ENCODE peak calls at places on chromosome 14, in nine cellular contexts. M, D, G, T, J, S, B, X and N are unnamed samples.

GRCh38 chr14:31360919-31361662 is 59.3 kb downstream of the HEATR5A start:
- DNase-seq in S (no peak), T (no peak), B (no peak), G (no peak), D (no peak), J (no peak), X (no peak), M (no peak), N (no peak)

GRCh38 chr14:28375295-28375694 is 391.3 kb upstream of the FOXG1 start:
- DNase-seq in J (no peak), G (peak; percentile 37), D (no peak), T (peak; percentile 36), S (no peak), X (peak; percentile 10), B (no peak), M (peak; percentile 34), N (peak; percentile 32)

GRCh38 chr14:34489324-34489723 is 27.3 kb upstream of the SPTSSA start:
- DNase-seq in X (no peak), B (no peak), M (no peak), S (no peak), T (no peak), G (no peak), D (no peak), J (no peak), N (no peak)

GRCh38 chr14:102659797-102660196 is 67.3 kb downstream of the RCOR1 start:
- DNase-seq in J (no peak), B (no peak), D (no peak), X (peak; percentile 19), G (no peak), S (no peak), T (no peak), M (no peak), N (no peak)

GRCh38 chr14:102209224-102209966 is 69.7 kb downstream of the WDR20 start:
- DNase-seq in M (no peak), X (no peak), T (no peak), S (no peak), B (no peak), D (peak; percentile 27), G (peak; percentile 41), J (peak; percentile 79), N (peak; percentile 49)

GRCh38 chr14:49972199-49972671 is 79.4 kb downstream of the ARF6 start:
- DNase-seq in G (no peak), D (no peak), X (no peak), M (no peak), S (no peak), T (no peak), J (no peak), B (peak; percentile 22), N (no peak)

GRCh38 chr14:96189288-96189711 is 15.3 kb upstream of the BDKRB2 start:
- DNase-seq in J (no peak), X (peak; percentile 32), G (no peak), B (no peak), S (no peak), M (no peak), D (no peak), T (no peak), N (no peak)

GRCh38 chr14:37870947-37871346 is 275.5 kb downstream of the TTC6 start:
- DNase-seq in T (no peak), X (no peak), S (no peak), M (no peak), D (no peak), G (no peak), J (no peak), B (no peak), N (no peak)

GRCh38 chr14:31947680-31948580 is 129.2 kb upstream of the ARHGAP5 start:
- DNase-seq in T (no peak), B (no peak), D (no peak), J (no peak), G (peak; percentile 21), X (no peak), M (no peak), S (no peak), N (no peak)

GRCh38 chr14:77649326-77649725 is 32.9 kb upstream of the SPTLC2 start:
- DNase-seq in T (no peak), D (no peak), S (no peak), B (no peak), X (no peak), G (no peak), M (no peak), J (no peak), N (no peak)

GRCh38 chr14:77657244-77657643 is 40.8 kb upstream of the SPTLC2 start:
- DNase-seq in J (no peak), M (no peak), X (no peak), S (no peak), B (no peak), T (peak; percentile 16), D (no peak), G (no peak), N (no peak)

GRCh38 chr14:77654001-77654431 is 37.6 kb upstream of the SPTLC2 start:
- DNase-seq in D (no peak), J (no peak), X (no peak), S (no peak), M (no peak), B (no peak), G (no peak), T (no peak), N (no peak)

GRCh38 chr14:77648520-77649200 is 32.2 kb upstream of the SPTLC2 start:
- DNase-seq in M (peak; percentile 58), D (no peak), G (no peak), B (no peak), S (no peak), X (no peak), T (no peak), J (no peak), N (no peak)

GRCh38 chr14:77653473-77653872 is 37.0 kb upstream of the SPTLC2 start:
- DNase-seq in T (no peak), D (no peak), J (no peak), B (no peak), X (no peak), M (no peak), S (no peak), G (no peak), N (no peak)
- TF ChIP-seq CTCF in T (peak; percentile 31), D (no peak), J (no peak), B (no peak), X (peak; percentile 49), M (peak; percentile 15), S (no peak), G (no peak), N (no peak)

DNA sequence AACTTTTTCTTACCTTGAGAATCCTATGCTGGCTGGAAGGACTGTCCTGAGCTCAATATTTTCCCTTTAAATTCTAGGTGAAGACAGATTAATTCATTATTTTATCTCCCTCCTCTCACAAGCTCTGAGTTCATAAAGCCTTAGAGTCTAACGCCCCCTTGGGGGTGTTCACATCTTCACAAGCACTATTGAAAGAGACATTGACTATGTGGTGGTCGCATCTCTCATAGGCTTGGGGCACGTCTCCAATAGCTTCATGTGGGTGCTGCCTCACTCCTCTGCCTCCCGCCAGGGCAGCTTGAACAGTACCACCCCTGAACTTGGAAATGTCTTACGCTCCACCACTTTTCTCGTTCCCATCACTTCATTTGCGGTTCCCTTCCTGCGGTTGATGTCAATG is 106.2 kb downstream of the UNC79 start:
- DNase-seq in X (no peak), T (peak; percentile 34), J (no peak), D (no peak), B (peak; percentile 18), M (no peak), S (no peak), G (peak; percentile 7), N (no peak)
- TF ChIP-seq CTCF in X (no peak), T (no peak), J (no peak), D (no peak), B (peak; percentile 18), M (no peak), S (no peak), G (peak; percentile 12), N (no peak)

GRCh38 chr14:92959761-92960680 is 37.1 kb downstream of the CHGA start:
- DNase-seq in D (no peak), G (no peak), T (no peak), X (no peak), B (no peak), J (peak; percentile 21), S (no peak), M (no peak), N (no peak)
- TF ChIP-seq CTCF in D (no peak), G (no peak), T (no peak), X (no peak), B (no peak), J (no peak), S (no peak), M (no peak), N (no peak)

GRCh38 chr14:68866991-68867533 is 74.2 kb upstream of the ZFP36L1 start:
- DNase-seq in M (no peak), D (no peak), T (no peak), B (no peak), X (no peak), G (no peak), J (no peak), S (no peak), N (no peak)
- TF ChIP-seq CTCF in M (no peak), D (no peak), T (no peak), B (no peak), X (no peak), G (no peak), J (no peak), S (no peak), N (no peak)

DNA sequence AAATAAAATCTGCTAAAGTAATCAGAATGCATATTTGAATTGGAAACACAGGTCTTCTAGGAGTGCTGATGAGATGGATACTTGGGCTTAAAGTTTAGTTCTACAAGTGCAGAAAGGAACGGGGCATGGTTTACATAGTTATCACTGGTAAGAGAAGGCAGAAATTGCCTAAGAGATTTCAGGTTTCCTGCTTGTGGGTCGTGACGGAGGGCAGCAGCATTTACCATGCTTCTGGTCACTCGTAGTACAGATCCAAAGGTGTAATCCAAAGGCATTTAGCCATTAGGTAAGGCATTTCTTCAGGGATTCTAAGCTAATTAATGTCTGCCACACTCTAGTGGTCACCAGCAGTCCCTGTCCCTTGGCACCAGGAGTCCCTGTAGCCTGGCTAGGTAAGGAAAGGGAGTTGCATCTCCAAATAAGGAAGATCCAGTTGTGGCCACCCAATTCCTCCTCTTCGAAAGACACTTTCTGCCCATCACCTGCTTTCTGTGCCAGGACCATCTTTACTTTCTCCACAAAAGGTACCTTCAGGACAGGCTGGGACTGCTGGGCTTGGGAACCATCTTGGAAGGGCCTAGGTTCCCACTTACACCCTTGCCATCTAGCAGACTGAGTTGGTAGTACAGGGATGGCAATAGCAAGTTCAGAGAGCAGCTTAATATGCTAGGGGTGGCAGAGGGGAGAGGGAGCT is 1.5 kb downstream of the GSTZ1 start:
- DNase-seq in X (no peak), G (no peak), J (no peak), S (no peak), B (no peak), M (no peak), D (no peak), T (no peak), N (no peak)
- TF ChIP-seq CTCF in X (no peak), G (no peak), J (no peak), S (no peak), B (no peak), M (no peak), D (no peak), T (no peak), N (no peak)

GRCh38 chr14:44944107-44944506 is 17.6 kb downstream of the KLHL28 start:
- DNase-seq in G (no peak), J (no peak), D (no peak), S (no peak), T (no peak), X (no peak), B (no peak), M (no peak), N (no peak)
- TF ChIP-seq CTCF in G (no peak), J (no peak), D (no peak), S (no peak), T (no peak), X (no peak), B (no peak), M (no peak), N (no peak)